ENCODE peak calls at places on chromosomes 5 and 9, in four cellular contexts. G is A549, P is HepG2, B is K562. I is an unnamed sample.

GRCh38 chr9:95783426-95783975 is 92.0 kb upstream of the ERCC6L2 start:
- DNase-seq in P (peak; percentile 37), B (no peak), G (no peak), I (peak; percentile 45)

GRCh38 chr5:38099205-38100144 is 158.9 kb upstream of the EGFLAM start:
- DNase-seq in G (no peak), B (no peak), P (no peak), I (no peak)

GRCh38 chr5:140017397-140018095 is 25.6 kb downstream of the NRG2 start:
- DNase-seq in G (no peak), B (no peak), P (no peak), I (no peak)

GRCh38 chr9:16884952-16885513 is 14.6 kb upstream of the BNC2 start:
- DNase-seq in G (no peak), B (no peak), P (no peak), I (no peak)

GRCh38 chr5:111857067-111857466 is 100.1 kb upstream of the NREP start:
- DNase-seq in G (no peak), P (no peak), B (no peak), I (no peak)

GRCh38 chr5:178996156-178996555 is 1.0 kb upstream of the GRM6 start:
- DNase-seq in P (no peak), B (no peak), G (no peak), I (no peak)

GRCh38 chr5:167861134-167861930 is 430.1 kb upstream of the WWC1 start:
- DNase-seq in G (peak; percentile 10), P (no peak), B (no peak), I (peak; percentile 79)

GRCh38 chr9:69265891-69266290 is 59.1 kb upstream of the ENTREP1 start:
- DNase-seq in P (no peak), B (no peak), G (no peak), I (no peak)

GRCh38 chr5:16483361-16483760 is 17.8 kb upstream of the ZNF622 start:
- DNase-seq in G (peak; percentile 21), P (no peak), B (no peak), I (no peak)

GRCh38 chr5:13816126-13816525 is 128.4 kb downstream of the DNAH5 start:
- DNase-seq in G (no peak), B (no peak), P (no peak), I (no peak)

GRCh38 chr5:132013711-132014110 is 2.3 kb upstream of the ACSL6 start:
- DNase-seq in B (no peak), G (no peak), P (no peak), I (peak; percentile 10)

GRCh38 chr5:171444582-171444981 is 25.1 kb downstream of the FGF18 start:
- DNase-seq in B (no peak), G (no peak), P (no peak), I (no peak)

GRCh38 chr9:92463387-92463786 is 18.9 kb downstream of the ASPN start:
- DNase-seq in B (no peak), G (no peak), P (no peak), I (no peak)

GRCh38 chr9:92467041-92467440 is 15.3 kb downstream of the ASPN start:
- DNase-seq in B (no peak), P (no peak), G (no peak), I (no peak)

GRCh38 chr9:92468206-92468605 is 14.1 kb downstream of the ASPN start:
- DNase-seq in G (no peak), P (no peak), B (no peak), I (no peak)

GRCh38 chr9:92467511-92467910 is 14.8 kb downstream of the ASPN start:
- DNase-seq in P (no peak), B (no peak), G (no peak), I (no peak)

GRCh38 chr9:92463989-92464388 is 18.3 kb downstream of the ASPN start:
- DNase-seq in B (no peak), G (peak; percentile 12), P (no peak), I (no peak)
- TF ChIP-seq MAX in B (no peak), G (no peak), P (no peak), I (no peak)

DNA sequence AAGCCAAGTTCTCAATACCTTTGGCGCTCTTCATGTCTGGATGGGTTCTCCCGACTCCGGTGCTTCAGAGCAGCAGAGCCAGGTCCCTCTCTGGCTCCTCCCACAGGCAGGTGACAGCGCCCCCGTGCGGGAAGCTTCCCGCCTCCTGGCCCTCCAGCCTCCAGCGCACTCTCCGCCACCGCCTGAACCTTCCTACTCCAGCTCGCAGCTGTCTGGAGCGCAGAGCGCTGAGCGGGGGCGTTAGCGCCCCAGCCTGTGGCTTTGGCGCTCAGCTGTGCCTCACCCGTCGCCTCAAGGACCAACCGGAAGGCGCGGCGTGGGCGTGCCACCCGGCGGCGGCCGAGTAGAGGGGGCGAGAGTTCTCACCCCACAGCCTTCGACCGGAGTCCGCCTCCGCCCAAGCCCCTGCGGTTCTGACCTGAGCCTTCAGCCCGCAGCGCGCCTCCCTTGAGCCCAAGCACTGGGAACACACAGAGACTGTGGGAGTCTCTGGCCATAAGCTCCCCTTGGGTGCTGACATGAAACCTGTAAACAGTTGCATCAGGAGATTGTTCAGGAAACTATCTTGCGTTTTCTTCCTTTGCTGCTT is at the start of gene SLCO4C1:
- DNase-seq in G (peak; percentile 78), P (peak; percentile 70), B (peak; percentile 11), I (peak; percentile 87)
- TF ChIP-seq RNF2 in G (no peak), P (peak; percentile 50), B (no peak), I (no peak)

DNA sequence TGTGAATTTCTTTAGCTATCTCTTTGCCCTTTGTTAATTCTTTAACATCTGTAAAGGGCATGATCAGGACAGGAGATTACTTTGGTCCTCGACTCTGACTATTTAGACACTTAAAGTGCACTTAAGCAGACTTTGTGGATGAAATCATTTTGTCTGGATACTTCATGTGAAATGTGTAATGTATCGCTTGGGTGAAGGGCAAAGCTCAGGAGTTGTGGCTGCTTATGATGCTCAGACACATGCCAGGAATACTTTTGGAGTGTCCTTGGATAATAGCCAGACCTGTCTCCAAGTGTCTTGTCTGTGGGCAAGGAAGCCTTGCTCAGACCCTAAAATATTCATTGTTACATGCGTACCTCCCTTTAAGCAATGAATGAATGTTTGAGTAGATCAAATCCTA is 87.8 kb downstream of the RAI14 start:
- DNase-seq in B (no peak), G (peak; percentile 67), P (no peak), I (no peak)
- TF ChIP-seq MAX in B (no peak), G (no peak), P (no peak), I (no peak)

GRCh38 chr9:135896205-135896604 is 11.1 kb downstream of the CAMSAP1 start:
- DNase-seq in P (no peak), B (no peak), G (no peak), I (no peak)

GRCh38 chr9:135895202-135895848 is 12.0 kb downstream of the CAMSAP1 start:
- DNase-seq in G (no peak), B (no peak), P (no peak), I (no peak)

GRCh38 chr9:135893104-135893503 is 14.2 kb downstream of the CAMSAP1 start:
- DNase-seq in P (no peak), G (no peak), B (no peak), I (no peak)

GRCh38 chr9:135898634-135899407 is 8.5 kb downstream of the CAMSAP1 start:
- DNase-seq in B (no peak), G (no peak), P (no peak), I (no peak)

DNA sequence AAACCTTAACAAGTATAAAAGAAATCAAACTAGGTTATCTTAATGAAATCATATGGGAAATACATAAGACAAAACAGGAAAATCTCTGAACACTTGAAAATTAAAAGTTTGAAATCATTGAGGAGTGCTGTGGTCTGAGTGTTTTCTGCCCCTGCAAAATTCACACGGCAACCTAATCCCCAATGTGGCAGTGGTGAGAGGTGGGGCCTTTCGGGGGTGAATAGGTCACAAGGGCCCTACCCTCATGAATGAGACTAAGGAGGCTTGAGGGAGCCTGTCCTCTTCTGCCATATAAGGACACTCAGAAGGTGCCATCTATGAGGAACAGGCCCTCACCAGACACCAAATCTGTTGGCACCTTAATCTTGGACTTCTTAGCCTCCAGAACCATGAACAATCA is 10.7 kb downstream of the CAMSAP1 start:
- DNase-seq in G (no peak), P (no peak), B (no peak), I (no peak)
- TF ChIP-seq RNF2 in G (no peak), P (no peak), B (no peak), I (no peak)

GRCh38 chr5:92885950-92886349 is 695.1 kb downstream of the NR2F1-AS1 start:
- DNase-seq in B (no peak), G (peak; percentile 19), P (peak; percentile 53), I (peak; percentile 57)
- TF ChIP-seq MAX in B (no peak), G (no peak), P (no peak), I (no peak)

GRCh38 chr5:83608122-83608521 is 112.5 kb downstream of the HAPLN1 start:
- DNase-seq in G (peak; percentile 52), P (peak; percentile 15), B (peak; percentile 39), I (peak; percentile 62)
- TF ChIP-seq RNF2 in G (no peak), P (no peak), B (no peak), I (no peak)

DNA sequence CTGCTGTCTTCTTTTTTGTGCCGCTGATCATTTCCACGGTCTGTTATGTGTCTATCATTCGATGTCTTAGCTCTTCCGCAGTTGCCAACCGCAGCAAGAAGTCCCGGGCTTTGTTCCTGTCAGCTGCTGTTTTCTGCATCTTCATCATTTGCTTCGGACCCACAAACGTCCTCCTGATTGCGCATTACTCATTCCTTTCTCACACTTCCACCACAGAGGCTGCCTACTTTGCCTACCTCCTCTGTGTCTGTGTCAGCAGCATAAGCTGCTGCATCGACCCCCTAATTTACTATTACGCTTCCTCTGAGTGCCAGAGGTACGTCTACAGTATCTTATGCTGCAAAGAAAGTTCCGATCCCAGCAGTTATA is 17.1 kb downstream of the F2R start:
- DNase-seq in B (no peak), G (no peak), P (no peak), I (no peak)
- TF ChIP-seq MAX in B (no peak), G (no peak), P (no peak), I (no peak)